ENCODE peak calls at places on chromosomes 5 and 9, in four cellular contexts. One of them, this sample, is unnamed.

GRCh38 chr5:157354825-157355224 is 88.9 kb downstream of the CYFIP2 start:
- DNase-seq in K562: peak; percentile 8
- DNase-seq in GM12878: no peak
- DNase-seq in HL-60: no peak
- DNase-seq in this sample: no peak

GRCh38 chr9:13786131-13786530 is 506.6 kb upstream of the MPDZ start:
- DNase-seq in GM12878: no peak
- DNase-seq in HL-60: no peak
- DNase-seq in K562: no peak
- DNase-seq in this sample: no peak

GRCh38 chr5:96189987-96190386 is 228.3 kb upstream of the ELL2 start:
- DNase-seq in K562: no peak
- DNase-seq in HL-60: no peak
- DNase-seq in GM12878: no peak
- DNase-seq in this sample: no peak

GRCh38 chr5:138753794-138754698 is 821 bp downstream of the CTNNA1 start:
- DNase-seq in HL-60: no peak
- DNase-seq in GM12878: no peak
- DNase-seq in K562: peak; percentile 62
- DNase-seq in this sample: no peak

GRCh38 chr9:134547161-134548100 is 94.2 kb upstream of the COL5A1 start:
- DNase-seq in HL-60: no peak
- DNase-seq in K562: no peak
- DNase-seq in GM12878: no peak
- DNase-seq in this sample: no peak

GRCh38 chr9:134796882-134797281 is 83.7 kb upstream of the FCN2 start:
- DNase-seq in K562: no peak
- DNase-seq in HL-60: no peak
- DNase-seq in GM12878: no peak
- DNase-seq in this sample: no peak

GRCh38 chr5:6404129-6404528 is 25.8 kb upstream of the MED10 start:
- DNase-seq in HL-60: no peak
- DNase-seq in GM12878: peak; percentile 8
- DNase-seq in K562: no peak
- DNase-seq in this sample: no peak

GRCh38 chr9:35910613-35911488 is 1.6 kb downstream of the SPAAR start:
- DNase-seq in HL-60: peak; percentile 30
- DNase-seq in K562: no peak
- DNase-seq in GM12878: no peak
- DNase-seq in this sample: no peak

GRCh38 chr5:1423901-1424603 is 21.2 kb downstream of the SLC6A3 start:
- DNase-seq in GM12878: no peak
- DNase-seq in K562: no peak
- DNase-seq in HL-60: no peak
- DNase-seq in this sample: no peak

GRCh38 chr5:117594165-117594564 is 1019.5 kb upstream of the SEMA6A start:
- DNase-seq in K562: no peak
- DNase-seq in GM12878: no peak
- DNase-seq in HL-60: no peak
- DNase-seq in this sample: no peak

GRCh38 chr5:137095597-137095996 is 403.5 kb downstream of the SPOCK1 start:
- DNase-seq in K562: no peak
- DNase-seq in GM12878: no peak
- DNase-seq in HL-60: no peak
- DNase-seq in this sample: no peak

GRCh38 chr5:72477176-72477575 is 30.0 kb downstream of the ZNF366 start:
- DNase-seq in K562: no peak
- DNase-seq in GM12878: no peak
- DNase-seq in HL-60: no peak
- DNase-seq in this sample: no peak

GRCh38 chr5:6730407-6730806 is 17.2 kb downstream of the TENT4A start:
- DNase-seq in GM12878: no peak
- DNase-seq in HL-60: no peak
- DNase-seq in K562: no peak
- DNase-seq in this sample: no peak

GRCh38 chr5:65728219-65728618 is 6.2 kb downstream of the NLN start:
- DNase-seq in GM12878: no peak
- DNase-seq in K562: no peak
- DNase-seq in HL-60: no peak
- DNase-seq in this sample: no peak

GRCh38 chr5:132471006-132471907 is 19.3 kb downstream of the IRF1 start:
- DNase-seq in HL-60: no peak
- DNase-seq in K562: no peak
- DNase-seq in GM12878: no peak
- DNase-seq in this sample: no peak

GRCh38 chr5:56233230-56233629 is at the start of gene ANKRD55:
- DNase-seq in K562: no peak
- DNase-seq in GM12878: no peak
- DNase-seq in HL-60: no peak
- DNase-seq in this sample: no peak

GRCh38 chr9:36862206-36863145 is 171.6 kb downstream of the PAX5 start:
- DNase-seq in GM12878: no peak
- DNase-seq in HL-60: no peak
- DNase-seq in K562: peak; percentile 47
- DNase-seq in this sample: no peak

GRCh38 chr9:124875501-124875900 is 13.6 kb downstream of the ARPC5L start:
- DNase-seq in HL-60: no peak
- DNase-seq in K562: no peak
- DNase-seq in GM12878: no peak
- DNase-seq in this sample: no peak

GRCh38 chr5:34655354-34655991 is 655 bp upstream of the RAI14 start:
- DNase-seq in GM12878: no peak
- DNase-seq in K562: peak; percentile 70
- DNase-seq in HL-60: no peak
- DNase-seq in this sample: peak; percentile 15

GRCh38 chr5:142982821-142983200 is 212.6 kb downstream of the ARHGAP26 start:
- DNase-seq in GM12878: no peak
- DNase-seq in HL-60: no peak
- DNase-seq in K562: peak; percentile 25
- DNase-seq in this sample: no peak

GRCh38 chr9:6708732-6709131 is 49.0 kb upstream of the KDM4C start:
- DNase-seq in K562: no peak
- DNase-seq in GM12878: no peak
- DNase-seq in HL-60: no peak
- DNase-seq in this sample: no peak

GRCh38 chr5:62134811-62135210 is 171.2 kb upstream of the KIF2A start:
- DNase-seq in GM12878: no peak
- DNase-seq in HL-60: no peak
- DNase-seq in K562: no peak
- DNase-seq in this sample: no peak

GRCh38 chr9:4110562-4110961 is 189.3 kb downstream of the GLIS3 start:
- DNase-seq in K562: no peak
- DNase-seq in GM12878: no peak
- DNase-seq in HL-60: no peak
- DNase-seq in this sample: no peak

GRCh38 chr9:4108708-4109444 is 191.0 kb downstream of the GLIS3 start:
- DNase-seq in GM12878: no peak
- DNase-seq in HL-60: no peak
- DNase-seq in K562: no peak
- DNase-seq in this sample: no peak

GRCh38 chr9:4106081-4106491 is 193.8 kb downstream of the GLIS3 start:
- DNase-seq in K562: no peak
- DNase-seq in HL-60: no peak
- DNase-seq in GM12878: no peak
- DNase-seq in this sample: no peak

GRCh38 chr9:4105183-4105582 is 194.7 kb downstream of the GLIS3 start:
- DNase-seq in HL-60: no peak
- DNase-seq in K562: no peak
- DNase-seq in GM12878: no peak
- DNase-seq in this sample: no peak

DNA sequence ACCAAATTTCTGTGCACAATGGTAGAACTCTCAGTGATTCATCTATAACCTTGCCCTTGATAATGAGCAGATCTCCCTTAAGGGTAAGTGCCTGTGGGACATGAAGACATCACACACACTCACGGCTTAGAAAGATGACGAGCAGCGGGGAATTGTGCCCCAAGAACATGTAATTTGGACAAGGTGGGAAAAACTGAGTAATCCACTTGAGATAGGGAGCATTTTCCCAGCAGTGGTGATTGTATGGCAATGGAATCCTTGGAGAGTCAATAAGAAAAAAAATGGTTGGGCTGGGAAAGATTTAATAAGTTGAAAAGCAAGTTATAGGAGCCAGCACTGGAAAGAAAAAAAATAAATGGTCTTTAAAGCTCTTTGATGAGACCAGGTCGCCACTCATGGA is 193.1 kb downstream of the GLIS3 start:
- DNase-seq in K562: no peak
- DNase-seq in HL-60: no peak
- DNase-seq in GM12878: no peak
- DNase-seq in this sample: no peak
- TF ChIP-seq POLR2AphosphoS5 in K562: no peak
- TF ChIP-seq POLR2AphosphoS5 in HL-60: no peak
- TF ChIP-seq POLR2AphosphoS5 in GM12878: no peak
- TF ChIP-seq POLR2AphosphoS5 in this sample: no peak

GRCh38 chr5:140596364-140596763 is 31.7 kb downstream of the SLC35A4 start:
- DNase-seq in K562: no peak
- DNase-seq in GM12878: no peak
- DNase-seq in HL-60: no peak
- DNase-seq in this sample: no peak
- TF ChIP-seq SPI1 in K562: no peak
- TF ChIP-seq SPI1 in GM12878: no peak
- TF ChIP-seq SPI1 in HL-60: no peak
- TF ChIP-seq SPI1 in this sample: no peak

GRCh38 chr5:131252824-131253171 is 11.1 kb upstream of the CDC42SE2 start:
- DNase-seq in GM12878: peak; percentile 81
- DNase-seq in HL-60: peak; percentile 80
- DNase-seq in K562: peak; percentile 12
- DNase-seq in this sample: no peak
- TF ChIP-seq POLR2AphosphoS5 in GM12878: no peak
- TF ChIP-seq POLR2AphosphoS5 in HL-60: peak; percentile 64
- TF ChIP-seq POLR2AphosphoS5 in K562: no peak
- TF ChIP-seq POLR2AphosphoS5 in this sample: no peak

GRCh38 chr5:127697894-127698600 is 5.1 kb upstream of the CCDC192 start:
- DNase-seq in GM12878: no peak
- DNase-seq in K562: no peak
- DNase-seq in HL-60: no peak
- DNase-seq in this sample: no peak
- TF ChIP-seq SPI1 in GM12878: no peak
- TF ChIP-seq SPI1 in K562: no peak
- TF ChIP-seq SPI1 in HL-60: no peak
- TF ChIP-seq SPI1 in this sample: no peak

DNA sequence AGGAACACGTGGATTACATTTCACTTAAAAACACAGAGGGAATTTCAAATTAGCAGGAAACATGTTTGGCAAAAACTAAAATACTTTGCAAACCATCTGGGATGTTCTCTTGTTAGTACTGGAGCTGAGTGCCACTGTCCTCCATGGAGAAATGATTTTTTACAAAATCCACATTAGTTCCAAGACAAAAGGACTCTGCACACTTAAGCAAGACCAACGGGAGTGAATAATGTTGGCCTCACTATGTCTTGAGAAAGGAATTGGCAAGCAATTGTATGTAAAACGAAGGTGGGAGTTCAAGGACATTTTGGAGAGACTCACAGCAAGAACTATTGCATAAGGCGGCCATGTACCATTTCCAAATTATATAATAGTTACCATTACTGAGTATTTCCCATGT is 547.5 kb downstream of the EBF1 start:
- DNase-seq in HL-60: no peak
- DNase-seq in GM12878: no peak
- DNase-seq in K562: no peak
- DNase-seq in this sample: no peak
- TF ChIP-seq POLR2AphosphoS5 in HL-60: no peak
- TF ChIP-seq POLR2AphosphoS5 in GM12878: no peak
- TF ChIP-seq POLR2AphosphoS5 in K562: no peak
- TF ChIP-seq POLR2AphosphoS5 in this sample: no peak

DNA sequence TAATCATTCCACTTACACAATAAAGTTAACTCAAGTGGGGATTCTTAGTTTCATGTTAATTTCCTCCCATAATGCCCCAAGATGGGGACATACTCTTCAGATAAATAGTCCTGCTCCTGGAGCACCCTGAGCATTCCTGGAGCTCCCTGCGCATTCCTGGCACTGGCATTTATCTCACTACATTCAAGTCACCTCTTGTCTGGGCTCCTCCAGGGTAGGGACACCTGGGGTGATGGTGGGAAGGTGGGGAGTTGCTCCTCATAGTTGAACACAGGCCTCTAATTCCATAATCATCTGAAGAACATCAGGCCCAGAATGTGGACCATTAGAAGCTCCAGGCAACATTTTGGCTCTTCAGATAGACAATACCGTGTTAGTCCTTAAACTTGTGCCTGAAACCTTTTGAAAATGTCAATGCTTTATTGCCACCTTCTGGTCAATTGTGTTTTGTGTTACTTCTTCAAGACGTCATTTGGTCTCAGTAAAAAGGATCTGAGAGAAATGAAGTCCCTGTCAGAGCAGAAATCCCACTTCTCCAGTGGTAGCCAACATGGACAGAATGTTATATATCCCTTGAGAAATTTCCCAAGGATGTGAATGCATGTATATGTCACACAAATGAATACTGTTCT is 14.2 kb upstream of the AGGF1 start:
- DNase-seq in K562: peak; percentile 21
- DNase-seq in HL-60: no peak
- DNase-seq in GM12878: no peak
- DNase-seq in this sample: no peak
- TF ChIP-seq SPI1 in K562: no peak
- TF ChIP-seq SPI1 in HL-60: no peak
- TF ChIP-seq SPI1 in GM12878: no peak
- TF ChIP-seq SPI1 in this sample: no peak

GRCh38 chr9:136361757-136362449 is 1.6 kb downstream of the DNLZ start:
- DNase-seq in GM12878: no peak
- DNase-seq in K562: no peak
- DNase-seq in HL-60: no peak
- DNase-seq in this sample: no peak
- TF ChIP-seq POLR2AphosphoS5 in GM12878: no peak
- TF ChIP-seq POLR2AphosphoS5 in K562: no peak
- TF ChIP-seq POLR2AphosphoS5 in HL-60: no peak
- TF ChIP-seq POLR2AphosphoS5 in this sample: no peak